ENCODE peak calls at places on chromosomes 7 and 10, in seven cellular contexts. F is activated CD8-positive, alpha-beta T cell treated with anti-CD3 and anti-CD28 coated beads for 36 hours; J is BJ; C is CD4-positive, alpha-beta T cell; Z is endothelial cell; Y is CD8-positive, alpha-beta T cell; M is AG09319. X is an unnamed sample.

GRCh38 chr7:2471396-2471795 is 4.8 kb downstream of the GRIFIN start:
- DNase-seq in F (no peak), J (no peak), C (no peak), Z (peak; percentile 71), Y (no peak), M (no peak), X (no peak)

GRCh38 chr10:110034596-110034995 is 26.8 kb downstream of the ADD3 start:
- DNase-seq in F (no peak), J (no peak), C (no peak), Z (no peak), Y (no peak), M (no peak), X (no peak)

GRCh38 chr10:34584164-34584563 is 230.9 kb downstream of the PARD3 start:
- DNase-seq in F (no peak), J (peak; percentile 81), C (no peak), Z (no peak), Y (no peak), M (peak; percentile 73), X (no peak)

GRCh38 chr7:33804261-33804660 is 101.1 kb upstream of the BMPER start:
- DNase-seq in F (no peak), J (no peak), C (no peak), Z (no peak), Y (no peak), M (no peak), X (no peak)

GRCh38 chr7:140674899-140675701 is 2.4 kb downstream of the ADCK2 start:
- DNase-seq in F (no peak), J (no peak), C (no peak), Z (peak; percentile 44), Y (no peak), M (peak; percentile 25), X (no peak)

GRCh38 chr7:151436446-151437162 is 3.3 kb downstream of the CRYGN start:
- DNase-seq in F (no peak), J (peak; percentile 33), C (no peak), Z (no peak), Y (no peak), M (no peak), X (no peak)

GRCh38 chr10:62560207-62560819 is 186.1 kb downstream of the ZNF365 start:
- DNase-seq in F (no peak), J (no peak), C (no peak), Z (no peak), Y (no peak), M (peak; percentile 83), X (no peak)

GRCh38 chr7:43785425-43785824 is 26.9 kb downstream of the BLVRA start:
- DNase-seq in F (no peak), J (peak; percentile 60), C (no peak), Z (no peak), Y (no peak), M (peak; percentile 54), X (no peak)

GRCh38 chr7:105905209-105905910 is 29.0 kb upstream of the ATXN7L1 start:
- DNase-seq in F (no peak), J (no peak), C (no peak), Z (no peak), Y (no peak), M (no peak), X (no peak)

GRCh38 chr7:106693659-106694353 is 32.8 kb upstream of the CCDC71L start:
- DNase-seq in F (no peak), J (no peak), C (no peak), Z (no peak), Y (no peak), M (no peak), X (no peak)

GRCh38 chr10:33211123-33211878 is 123.2 kb downstream of the NRP1 start:
- DNase-seq in F (peak; percentile 40), J (peak; percentile 89), C (no peak), Z (no peak), Y (peak; percentile 16), M (peak; percentile 71), X (no peak)

GRCh38 chr10:78552261-78552811 is 516.4 kb upstream of the ZMIZ1 start:
- DNase-seq in F (no peak), J (peak; percentile 18), C (no peak), Z (no peak), Y (no peak), M (no peak), X (no peak)

GRCh38 chr7:77707504-77707992 is 11.3 kb downstream of the RSBN1L start:
- DNase-seq in F (no peak), J (no peak), C (no peak), Z (no peak), Y (no peak), M (no peak), X (no peak)

GRCh38 chr7:77714195-77714594 is 17.9 kb downstream of the RSBN1L start:
- DNase-seq in F (no peak), J (no peak), C (no peak), Z (no peak), Y (no peak), M (no peak), X (no peak)

GRCh38 chr7:77710861-77711260 is 14.6 kb downstream of the RSBN1L start:
- DNase-seq in F (no peak), J (no peak), C (no peak), Z (no peak), Y (no peak), M (no peak), X (no peak)

DNA sequence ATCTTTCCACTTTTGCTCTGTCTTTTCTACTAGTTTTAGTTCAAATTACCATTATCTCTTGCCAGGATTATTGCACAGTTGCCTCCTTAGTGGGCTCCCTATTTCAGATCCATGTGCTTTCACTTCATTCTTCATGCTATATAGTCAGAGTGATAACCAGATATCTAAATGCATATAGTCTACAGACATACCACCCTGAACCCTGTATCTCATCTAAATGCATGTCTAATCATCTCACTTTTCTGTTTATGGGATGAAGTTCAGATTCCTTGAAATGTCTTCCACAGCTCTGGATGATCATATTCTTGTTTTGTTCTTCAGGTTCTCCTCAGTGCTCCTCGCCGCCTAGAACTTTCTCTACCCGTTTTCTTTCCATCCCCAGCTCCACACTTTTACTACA is 13.8 kb downstream of the RSBN1L start:
- DNase-seq in F (no peak), J (no peak), C (no peak), Z (no peak), Y (no peak), M (no peak), X (no peak)
- TF ChIP-seq CTCF in F (no peak), J (no peak), C (no peak), Z (no peak), Y (no peak), M (no peak), X (no peak)

GRCh38 chr10:12847361-12847975 is 154.0 kb downstream of the CCDC3 start:
- DNase-seq in F (peak; percentile 48), J (no peak), C (no peak), Z (peak; percentile 55), Y (no peak), M (no peak), X (no peak)
- TF ChIP-seq CTCF in F (no peak), J (no peak), C (no peak), Z (peak; percentile 42), Y (no peak), M (peak; percentile 10), X (no peak)

GRCh38 chr10:102615361-102615760 is 28.9 kb upstream of the TRIM8 start:
- DNase-seq in F (peak; percentile 56), J (no peak), C (no peak), Z (peak; percentile 57), Y (peak; percentile 21), M (no peak), X (no peak)
- TF ChIP-seq CTCF in F (peak; percentile 39), J (peak; percentile 40), C (no peak), Z (peak; percentile 36), Y (no peak), M (peak; percentile 34), X (no peak)

GRCh38 chr10:119614686-119615085 is 17.9 kb upstream of the TIAL1 start:
- DNase-seq in F (no peak), J (no peak), C (no peak), Z (no peak), Y (no peak), M (no peak), X (no peak)

GRCh38 chr10:119620771-119621384 is 24.1 kb upstream of the TIAL1 start:
- DNase-seq in F (no peak), J (no peak), C (no peak), Z (peak; percentile 25), Y (no peak), M (no peak), X (no peak)

GRCh38 chr10:119620241-119620753 is 23.5 kb upstream of the TIAL1 start:
- DNase-seq in F (peak; percentile 15), J (no peak), C (no peak), Z (no peak), Y (no peak), M (no peak), X (no peak)

GRCh38 chr10:119619215-119619614 is 22.5 kb upstream of the TIAL1 start:
- DNase-seq in F (no peak), J (no peak), C (no peak), Z (no peak), Y (no peak), M (no peak), X (no peak)

GRCh38 chr10:119616879-119617580 is 20.3 kb upstream of the TIAL1 start:
- DNase-seq in F (peak; percentile 17), J (no peak), C (peak; percentile 13), Z (peak; percentile 14), Y (peak; percentile 16), M (no peak), X (no peak)
- TF ChIP-seq CTCF in F (no peak), J (peak; percentile 67), C (no peak), Z (no peak), Y (no peak), M (peak; percentile 42), X (no peak)

X was measured in mesothelial cell of epicardium.